ENCODE peak calls at places on chromosomes 4 and X, in four cellular contexts. One of them, this sample, is unnamed. For H3K4me1 and H3K27me3, the result is how much of the 10 kb centered on the place peaks cover.

GRCh38 chr4:41256740-41257256 is at the start of gene UCHL1:
- DNase-seq in mesenchymal stem cell: peak
- DNase-seq in BE2C: peak
- DNase-seq in hepatocyte: peak
- DNase-seq in this sample: peak

GRCh38 chr4:120692964-120693363 is 229.6 kb downstream of the PRDM5 start:
- DNase-seq in mesenchymal stem cell: peak
- DNase-seq in hepatocyte: peak
- DNase-seq in BE2C: peak
- DNase-seq in this sample: no peak

GRCh38 chr4:155248002-155248896 is 39.8 kb downstream of the NPY2R start:
- DNase-seq in mesenchymal stem cell: no peak
- DNase-seq in BE2C: no peak
- DNase-seq in hepatocyte: no peak
- DNase-seq in this sample: no peak

GRCh38 chr4:15778191-15778741 is at the start of gene CD38:
- DNase-seq in mesenchymal stem cell: peak
- DNase-seq in hepatocyte: peak
- DNase-seq in BE2C: no peak
- DNase-seq in this sample: no peak

GRCh38 chr4:41517121-41517520 is 20.8 kb upstream of the LIMCH1 start:
- DNase-seq in hepatocyte: no peak
- DNase-seq in mesenchymal stem cell: no peak
- DNase-seq in BE2C: no peak
- DNase-seq in this sample: no peak

GRCh38 chr4:119587796-119588195 is 40.8 kb downstream of the PDE5A start:
- DNase-seq in hepatocyte: no peak
- DNase-seq in mesenchymal stem cell: peak
- DNase-seq in BE2C: no peak
- DNase-seq in this sample: no peak

GRCh38 chr4:31045724-31046318 is 325.7 kb downstream of the PCDH7 start:
- DNase-seq in mesenchymal stem cell: no peak
- DNase-seq in hepatocyte: peak
- DNase-seq in BE2C: peak
- DNase-seq in this sample: no peak

GRCh38 chr4:121998024-121998423 is 46.2 kb upstream of the TRPC3 start:
- DNase-seq in BE2C: no peak
- DNase-seq in mesenchymal stem cell: no peak
- DNase-seq in hepatocyte: no peak
- DNase-seq in this sample: no peak

GRCh38 chr4:184824776-184825393 is 883 bp downstream of the ACSL1 start:
- DNase-seq in hepatocyte: no peak
- DNase-seq in mesenchymal stem cell: peak
- DNase-seq in BE2C: no peak
- DNase-seq in this sample: no peak

GRCh38 chr4:110730318-110730717 is 107.4 kb upstream of the PITX2 start:
- DNase-seq in BE2C: no peak
- DNase-seq in hepatocyte: no peak
- DNase-seq in mesenchymal stem cell: no peak
- DNase-seq in this sample: no peak

GRCh38 chr4:112564706-112565270 is 48.8 kb upstream of the NEUROG2 start:
- DNase-seq in BE2C: no peak
- DNase-seq in mesenchymal stem cell: no peak
- DNase-seq in hepatocyte: no peak
- DNase-seq in this sample: no peak

GRCh38 chr4:87213425-87213824 is 7.0 kb downstream of the KLHL8 start:
- DNase-seq in BE2C: no peak
- DNase-seq in mesenchymal stem cell: peak
- DNase-seq in hepatocyte: no peak
- DNase-seq in this sample: no peak

GRCh38 chrX:47587091-47587891 is 5.1 kb downstream of the TIMP1 start:
- DNase-seq in mesenchymal stem cell: no peak
- DNase-seq in hepatocyte: no peak
- DNase-seq in BE2C: no peak
- DNase-seq in this sample: no peak

GRCh38 chrX:45324941-45325340 is 124.3 kb upstream of the DIPK2B start:
- DNase-seq in mesenchymal stem cell: peak
- DNase-seq in hepatocyte: no peak
- DNase-seq in BE2C: no peak
- DNase-seq in this sample: no peak

GRCh38 chr4:22071749-22072148 is 123.2 kb upstream of the KCNIP4 start:
- DNase-seq in mesenchymal stem cell: no peak
- DNase-seq in hepatocyte: no peak
- DNase-seq in BE2C: no peak
- DNase-seq in this sample: no peak

GRCh38 chrX:115030635-115031034 is 13.2 kb upstream of the IL13RA2 start:
- DNase-seq in mesenchymal stem cell: no peak
- DNase-seq in hepatocyte: peak
- DNase-seq in BE2C: no peak
- DNase-seq in this sample: no peak

GRCh38 chrX:122094611-122095010 is 1047.2 kb downstream of the GLUD2 start:
- DNase-seq in BE2C: no peak
- DNase-seq in mesenchymal stem cell: no peak
- DNase-seq in hepatocyte: peak
- DNase-seq in this sample: no peak

GRCh38 chrX:40261955-40262596 is 164.3 kb upstream of the BCOR start:
- DNase-seq in hepatocyte: peak
- DNase-seq in BE2C: no peak
- DNase-seq in mesenchymal stem cell: peak
- DNase-seq in this sample: no peak

GRCh38 chr4:170106899-170107298 is 17.1 kb upstream of the AADAT start:
- DNase-seq in hepatocyte: peak
- DNase-seq in BE2C: no peak
- DNase-seq in mesenchymal stem cell: no peak
- DNase-seq in this sample: no peak

GRCh38 chrX:131821945-131822622 is 201.0 kb upstream of the STK26 start:
- DNase-seq in mesenchymal stem cell: no peak
- DNase-seq in BE2C: no peak
- DNase-seq in hepatocyte: no peak
- DNase-seq in this sample: no peak

GRCh38 chr4:185711764-185712163 is 100.2 kb downstream of the SORBS2 start:
- DNase-seq in mesenchymal stem cell: peak
- DNase-seq in hepatocyte: no peak
- DNase-seq in BE2C: no peak
- DNase-seq in this sample: no peak

GRCh38 chr4:111854494-111855087 is 290.7 kb upstream of the FAM241A start:
- DNase-seq in mesenchymal stem cell: peak
- DNase-seq in BE2C: peak
- DNase-seq in hepatocyte: peak
- DNase-seq in this sample: no peak

GRCh38 chr4:3045500-3045850 is 28.9 kb downstream of the HTT-AS start:
- DNase-seq in mesenchymal stem cell: peak
- DNase-seq in BE2C: no peak
- DNase-seq in hepatocyte: no peak
- DNase-seq in this sample: no peak

GRCh38 chrX:133776072-133776471 is 209.3 kb downstream of the GPC3 start:
- DNase-seq in mesenchymal stem cell: no peak
- DNase-seq in hepatocyte: no peak
- DNase-seq in BE2C: peak
- DNase-seq in this sample: peak

GRCh38 chr4:8269535-8270417 is at the start of gene HTRA3:
- DNase-seq in BE2C: no peak
- DNase-seq in hepatocyte: peak
- DNase-seq in mesenchymal stem cell: peak
- DNase-seq in this sample: no peak

GRCh38 chr4:55032788-55033187 is 92.6 kb downstream of the KDR start:
- DNase-seq in BE2C: no peak
- DNase-seq in mesenchymal stem cell: peak
- DNase-seq in hepatocyte: peak
- DNase-seq in this sample: no peak

GRCh38 chr4:26141916-26142638 is 178.7 kb upstream of the RBPJ start:
- DNase-seq in hepatocyte: peak
- DNase-seq in mesenchymal stem cell: peak
- DNase-seq in BE2C: no peak
- DNase-seq in this sample: no peak

GRCh38 chr4:38152305-38152704 is 192.1 kb downstream of the PTTG2 start:
- DNase-seq in BE2C: no peak
- DNase-seq in hepatocyte: no peak
- DNase-seq in mesenchymal stem cell: peak
- DNase-seq in this sample: no peak

GRCh38 chrX:10794203-10794630 is 173.8 kb upstream of the MID1 start:
- DNase-seq in BE2C: no peak
- DNase-seq in hepatocyte: peak
- DNase-seq in mesenchymal stem cell: no peak
- DNase-seq in this sample: no peak

GRCh38 chr4:125115941-125116340 is 198.8 kb upstream of the FAT4 start:
- DNase-seq in hepatocyte: no peak
- DNase-seq in BE2C: no peak
- DNase-seq in mesenchymal stem cell: peak
- DNase-seq in this sample: no peak

GRCh38 chr4:44210750-44211149 is 237.9 kb downstream of the KCTD8 start:
- DNase-seq in hepatocyte: no peak
- DNase-seq in BE2C: no peak
- DNase-seq in mesenchymal stem cell: no peak
- DNase-seq in this sample: no peak

GRCh38 chr4:118351851-118352827 is 664 bp downstream of the PRSS12 start:
- DNase-seq in hepatocyte: peak
- DNase-seq in BE2C: peak
- DNase-seq in mesenchymal stem cell: peak
- DNase-seq in this sample: no peak

GRCh38 chrX:39439910-39440733 is 638.9 kb downstream of the MID1IP1 start:
- DNase-seq in mesenchymal stem cell: no peak
- DNase-seq in hepatocyte: no peak
- DNase-seq in BE2C: no peak
- DNase-seq in this sample: no peak

GRCh38 chr4:77579406-77580076 is 26.1 kb upstream of the CXCL13 start:
- DNase-seq in mesenchymal stem cell: peak
- DNase-seq in BE2C: no peak
- DNase-seq in hepatocyte: no peak
- DNase-seq in this sample: no peak

GRCh38 chrX:77347572-77347971 is 99.6 kb upstream of the FGF16 start:
- DNase-seq in BE2C: no peak
- DNase-seq in mesenchymal stem cell: no peak
- DNase-seq in hepatocyte: no peak
- DNase-seq in this sample: no peak

GRCh38 chr4:127708985-127709384 is 21.2 kb upstream of the SLC25A31 start:
- DNase-seq in hepatocyte: peak
- DNase-seq in mesenchymal stem cell: peak
- DNase-seq in BE2C: no peak
- DNase-seq in this sample: no peak

GRCh38 chr4:65623509-65623908 is 46.8 kb downstream of the EPHA5 start:
- DNase-seq in hepatocyte: no peak
- DNase-seq in BE2C: no peak
- DNase-seq in mesenchymal stem cell: peak
- DNase-seq in this sample: no peak

GRCh38 chrX:140762061-140762460 is 52.5 kb downstream of the LINC00632 start:
- DNase-seq in mesenchymal stem cell: peak
- DNase-seq in BE2C: peak
- DNase-seq in hepatocyte: peak
- DNase-seq in this sample: no peak

GRCh38 chr4:156952078-156952759 is 19.4 kb downstream of the PDGFC start:
- DNase-seq in hepatocyte: no peak
- DNase-seq in BE2C: no peak
- DNase-seq in mesenchymal stem cell: no peak
- DNase-seq in this sample: no peak

GRCh38 chr4:156953951-156954350 is 17.6 kb downstream of the PDGFC start:
- DNase-seq in BE2C: no peak
- DNase-seq in hepatocyte: no peak
- DNase-seq in mesenchymal stem cell: no peak
- DNase-seq in this sample: no peak

GRCh38 chr4:156956947-156957346 is 14.7 kb downstream of the PDGFC start:
- DNase-seq in hepatocyte: no peak
- DNase-seq in mesenchymal stem cell: no peak
- DNase-seq in BE2C: no peak
- DNase-seq in this sample: no peak

GRCh38 chr4:156956359-156956758 is 15.2 kb downstream of the PDGFC start:
- DNase-seq in mesenchymal stem cell: no peak
- DNase-seq in BE2C: no peak
- DNase-seq in hepatocyte: no peak
- DNase-seq in this sample: no peak

GRCh38 chr4:156954598-156954997 is 17.0 kb downstream of the PDGFC start:
- DNase-seq in BE2C: no peak
- DNase-seq in mesenchymal stem cell: no peak
- DNase-seq in hepatocyte: no peak
- DNase-seq in this sample: no peak
- H3K4me1 ChIP-seq in BE2C: under half
- H3K4me1 ChIP-seq in mesenchymal stem cell: under half
- H3K4me1 ChIP-seq in hepatocyte: under half
- H3K4me1 ChIP-seq in this sample: under half

DNA sequence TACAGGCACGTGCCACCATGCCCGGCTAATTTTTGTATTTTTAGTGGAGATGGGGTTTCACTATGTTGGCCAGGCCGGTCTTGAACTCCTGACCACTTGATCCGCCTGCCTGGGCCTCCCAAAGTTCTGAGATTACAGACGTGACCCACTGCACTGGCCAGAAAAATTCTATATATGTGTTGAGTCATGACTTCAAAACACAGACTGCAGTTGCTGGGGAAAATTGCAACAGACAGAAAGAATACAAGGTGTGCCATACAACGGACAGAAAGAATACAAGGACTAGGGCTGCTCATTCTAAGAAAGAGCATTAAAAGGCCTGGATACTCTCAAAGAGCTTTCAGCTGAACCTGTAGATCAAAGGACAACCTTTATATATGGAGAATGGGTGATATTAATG is 109.6 kb upstream of the ACSL4 start:
- DNase-seq in hepatocyte: no peak
- DNase-seq in mesenchymal stem cell: no peak
- DNase-seq in BE2C: no peak
- DNase-seq in this sample: no peak
- H3K27me3 ChIP-seq in hepatocyte: under half
- H3K27me3 ChIP-seq in mesenchymal stem cell: under half
- H3K27me3 ChIP-seq in BE2C: under half
- H3K27me3 ChIP-seq in this sample: under half

GRCh38 chr4:183435803-183436202 is 8.6 kb upstream of the CDKN2AIP start:
- DNase-seq in BE2C: no peak
- DNase-seq in hepatocyte: no peak
- DNase-seq in mesenchymal stem cell: no peak
- DNase-seq in this sample: no peak
- H3K4me1 ChIP-seq in BE2C: under half
- H3K4me1 ChIP-seq in hepatocyte: under half
- H3K4me1 ChIP-seq in mesenchymal stem cell: under half
- H3K4me1 ChIP-seq in this sample: under half

GRCh38 chrX:78571849-78572248 is 87.3 kb downstream of the RTL3 start:
- DNase-seq in mesenchymal stem cell: no peak
- DNase-seq in hepatocyte: no peak
- DNase-seq in BE2C: no peak
- DNase-seq in this sample: no peak

GRCh38 chrX:78573630-78574029 is 85.5 kb downstream of the RTL3 start:
- DNase-seq in BE2C: no peak
- DNase-seq in hepatocyte: no peak
- DNase-seq in mesenchymal stem cell: no peak
- DNase-seq in this sample: no peak

DNA sequence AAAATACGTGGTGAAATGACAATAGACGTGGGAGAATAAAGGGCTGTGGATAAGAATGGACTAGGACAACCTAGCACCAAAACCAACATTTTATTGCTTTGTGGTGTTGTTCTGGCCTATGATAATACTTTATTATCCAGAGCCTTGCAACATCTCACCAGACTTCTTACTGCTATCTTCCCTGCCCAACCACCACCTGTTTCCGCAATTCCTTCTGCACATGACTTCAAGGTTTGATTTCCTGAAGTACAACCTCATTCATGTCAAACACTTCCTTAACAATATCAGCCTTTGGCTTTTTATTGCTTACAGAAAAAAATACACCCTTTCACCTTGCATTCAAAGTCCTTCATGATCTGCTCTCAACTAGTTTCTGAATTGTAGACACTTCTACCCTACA is 84.8 kb downstream of the RTL3 start:
- DNase-seq in mesenchymal stem cell: no peak
- DNase-seq in BE2C: no peak
- DNase-seq in hepatocyte: no peak
- DNase-seq in this sample: no peak
- H3K27me3 ChIP-seq in mesenchymal stem cell: under half
- H3K27me3 ChIP-seq in BE2C: under half
- H3K27me3 ChIP-seq in hepatocyte: under half
- H3K27me3 ChIP-seq in this sample: under half

This sample was measured in iPS DF 6.9.